ENCODE peak calls at places on chromosome 3, in seven cellular contexts. U, D, N, S, W, T and L are unnamed samples.

GRCh38 chr3:126468028-126468891 is 7.4 kb downstream of the ZXDC start:
- DNase-seq in U (no peak), D (no peak), N (no peak), S (no peak), W (no peak), T (no peak), L (no peak)

GRCh38 chr3:78707616-78708015 is 1060.2 kb downstream of the ROBO1 start:
- DNase-seq in U (no peak), D (no peak), N (no peak), S (no peak), W (no peak), T (no peak), L (no peak)

GRCh38 chr3:65439641-65440040 is 599.1 kb downstream of the MAGI1 start:
- DNase-seq in U (peak; percentile 76), D (peak; percentile 60), N (peak; percentile 16), S (no peak), W (no peak), T (peak; percentile 17), L (peak; percentile 6)

GRCh38 chr3:184300377-184300717 is 1.3 kb downstream of the PSMD2 start:
- DNase-seq in U (no peak), D (no peak), N (no peak), S (no peak), W (no peak), T (no peak), L (no peak)

GRCh38 chr3:151901282-151901945 is 28.0 kb downstream of the SUCNR1 start:
- DNase-seq in U (no peak), D (no peak), N (no peak), S (no peak), W (no peak), T (no peak), L (no peak)

GRCh38 chr3:6074952-6075351 is 786.0 kb upstream of the GRM7 start:
- DNase-seq in U (no peak), D (no peak), N (no peak), S (no peak), W (no peak), T (no peak), L (no peak)

GRCh38 chr3:81983382-81983781 is 221.9 kb upstream of the GBE1 start:
- DNase-seq in U (no peak), D (no peak), N (no peak), S (no peak), W (no peak), T (no peak), L (no peak)

GRCh38 chr3:150469031-150469930 is 61.2 kb downstream of the TSC22D2 start:
- DNase-seq in U (peak; percentile 77), D (peak; percentile 49), N (peak; percentile 94), S (no peak), W (peak; percentile 94), T (no peak), L (peak; percentile 68)

GRCh38 chr3:129051776-129052400 is 8.7 kb upstream of the GP9 start:
- DNase-seq in U (no peak), D (no peak), N (no peak), S (no peak), W (no peak), T (no peak), L (no peak)

GRCh38 chr3:123657111-123657510 is 72.3 kb upstream of the HACD2 start:
- DNase-seq in U (no peak), D (no peak), N (no peak), S (no peak), W (no peak), T (no peak), L (no peak)